ENCODE peak calls at places on chromosome 13, in nine cellular contexts. One of them, this sample, is unnamed.

GRCh38 chr13:40980466-40980865 is 38.6 kb downstream of the ELF1 start:
- DNase-seq in heart left ventricle: no peak
- DNase-seq in transverse colon: no peak
- DNase-seq in esophagus muscularis mucosa: no peak
- DNase-seq in prostate gland: no peak
- DNase-seq in body of pancreas: no peak
- DNase-seq in endothelial cell of umbilical vein: peak; percentile 46
- DNase-seq in A549: no peak
- DNase-seq in IMR-90: no peak
- DNase-seq in this sample: no peak

GRCh38 chr13:35127466-35127865 is 185.4 kb downstream of the NBEA start:
- DNase-seq in heart left ventricle: no peak
- DNase-seq in transverse colon: no peak
- DNase-seq in esophagus muscularis mucosa: no peak
- DNase-seq in prostate gland: no peak
- DNase-seq in body of pancreas: no peak
- DNase-seq in endothelial cell of umbilical vein: no peak
- DNase-seq in A549: no peak
- DNase-seq in IMR-90: no peak
- DNase-seq in this sample: no peak

GRCh38 chr13:75101997-75102720 is 379.8 kb downstream of the TBC1D4 start:
- DNase-seq in heart left ventricle: no peak
- DNase-seq in transverse colon: no peak
- DNase-seq in esophagus muscularis mucosa: no peak
- DNase-seq in prostate gland: no peak
- DNase-seq in body of pancreas: no peak
- DNase-seq in endothelial cell of umbilical vein: peak; percentile 6
- DNase-seq in A549: no peak
- DNase-seq in IMR-90: peak; percentile 6
- DNase-seq in this sample: no peak

GRCh38 chr13:58119351-58119750 is 487.8 kb downstream of the PCDH17 start:
- DNase-seq in heart left ventricle: no peak
- DNase-seq in transverse colon: no peak
- DNase-seq in esophagus muscularis mucosa: no peak
- DNase-seq in prostate gland: no peak
- DNase-seq in body of pancreas: no peak
- DNase-seq in endothelial cell of umbilical vein: no peak
- DNase-seq in A549: no peak
- DNase-seq in IMR-90: no peak
- DNase-seq in this sample: no peak

GRCh38 chr13:40668335-40668734 is 1.9 kb upstream of the FOXO1 start:
- DNase-seq in heart left ventricle: peak; percentile 50
- DNase-seq in transverse colon: peak; percentile 50
- DNase-seq in esophagus muscularis mucosa: peak; percentile 92
- DNase-seq in prostate gland: peak; percentile 12
- DNase-seq in body of pancreas: peak; percentile 20
- DNase-seq in endothelial cell of umbilical vein: peak; percentile 45
- DNase-seq in A549: peak; percentile 47
- DNase-seq in IMR-90: no peak
- DNase-seq in this sample: no peak

GRCh38 chr13:36515466-36515865 is 83.2 kb downstream of the CCNA1 start:
- DNase-seq in heart left ventricle: no peak
- DNase-seq in transverse colon: no peak
- DNase-seq in esophagus muscularis mucosa: no peak
- DNase-seq in prostate gland: no peak
- DNase-seq in body of pancreas: no peak
- DNase-seq in endothelial cell of umbilical vein: no peak
- DNase-seq in A549: no peak
- DNase-seq in IMR-90: no peak
- DNase-seq in this sample: no peak

GRCh38 chr13:32150794-32151193 is 119.2 kb downstream of the FRY start:
- DNase-seq in heart left ventricle: peak; percentile 74
- DNase-seq in transverse colon: peak; percentile 33
- DNase-seq in esophagus muscularis mucosa: no peak
- DNase-seq in prostate gland: no peak
- DNase-seq in body of pancreas: peak; percentile 30
- DNase-seq in endothelial cell of umbilical vein: no peak
- DNase-seq in A549: no peak
- DNase-seq in IMR-90: peak; percentile 54
- DNase-seq in this sample: no peak

GRCh38 chr13:90717451-90717936 is 630.0 kb upstream of the MIR17HG start:
- DNase-seq in heart left ventricle: no peak
- DNase-seq in transverse colon: no peak
- DNase-seq in esophagus muscularis mucosa: no peak
- DNase-seq in prostate gland: no peak
- DNase-seq in body of pancreas: peak; percentile 19
- DNase-seq in endothelial cell of umbilical vein: peak; percentile 19
- DNase-seq in A549: no peak
- DNase-seq in IMR-90: peak; percentile 10
- DNase-seq in this sample: no peak

GRCh38 chr13:80442613-80443012 is 101.7 kb upstream of the SPRY2 start:
- DNase-seq in heart left ventricle: no peak
- DNase-seq in transverse colon: no peak
- DNase-seq in esophagus muscularis mucosa: no peak
- DNase-seq in prostate gland: no peak
- DNase-seq in body of pancreas: no peak
- DNase-seq in endothelial cell of umbilical vein: no peak
- DNase-seq in A549: no peak
- DNase-seq in IMR-90: no peak
- DNase-seq in this sample: no peak

GRCh38 chr13:80441968-80442367 is 101.0 kb upstream of the SPRY2 start:
- DNase-seq in heart left ventricle: no peak
- DNase-seq in transverse colon: no peak
- DNase-seq in esophagus muscularis mucosa: no peak
- DNase-seq in prostate gland: no peak
- DNase-seq in body of pancreas: no peak
- DNase-seq in endothelial cell of umbilical vein: no peak
- DNase-seq in A549: no peak
- DNase-seq in IMR-90: no peak
- DNase-seq in this sample: no peak

GRCh38 chr13:80438521-80438920 is 97.6 kb upstream of the SPRY2 start:
- DNase-seq in heart left ventricle: no peak
- DNase-seq in transverse colon: no peak
- DNase-seq in esophagus muscularis mucosa: no peak
- DNase-seq in prostate gland: no peak
- DNase-seq in body of pancreas: no peak
- DNase-seq in endothelial cell of umbilical vein: no peak
- DNase-seq in A549: no peak
- DNase-seq in IMR-90: no peak
- DNase-seq in this sample: no peak

GRCh38 chr13:80436571-80437169 is 95.7 kb upstream of the SPRY2 start:
- DNase-seq in heart left ventricle: peak; percentile 41
- DNase-seq in transverse colon: no peak
- DNase-seq in esophagus muscularis mucosa: no peak
- DNase-seq in prostate gland: no peak
- DNase-seq in body of pancreas: no peak
- DNase-seq in endothelial cell of umbilical vein: no peak
- DNase-seq in A549: no peak
- DNase-seq in IMR-90: no peak
- DNase-seq in this sample: no peak

DNA sequence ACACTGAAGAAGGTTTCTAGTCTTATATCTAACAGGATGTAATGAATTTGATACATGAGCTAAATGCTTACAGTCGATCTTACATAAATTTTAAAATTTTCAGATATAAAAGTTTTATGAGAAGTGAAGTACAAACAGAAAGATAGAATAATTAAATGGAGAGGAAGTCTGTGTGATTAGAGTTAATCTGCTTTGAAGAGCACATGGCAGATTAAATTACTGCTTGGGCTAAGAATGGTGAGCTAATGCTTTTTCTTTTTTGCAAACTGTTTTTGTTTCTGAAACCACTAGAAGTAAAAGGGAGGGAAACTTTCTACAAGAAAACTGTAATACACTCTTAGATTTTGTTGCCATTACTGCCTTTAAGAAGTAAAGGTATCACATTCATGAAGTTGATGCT is 96.3 kb upstream of the SPRY2 start:
- DNase-seq in heart left ventricle: no peak
- DNase-seq in transverse colon: no peak
- DNase-seq in esophagus muscularis mucosa: no peak
- DNase-seq in prostate gland: no peak
- DNase-seq in body of pancreas: no peak
- DNase-seq in endothelial cell of umbilical vein: no peak
- DNase-seq in A549: no peak
- DNase-seq in IMR-90: no peak
- DNase-seq in this sample: no peak
- TF ChIP-seq POLR2A in heart left ventricle: no peak
- TF ChIP-seq POLR2A in transverse colon: no peak
- TF ChIP-seq POLR2A in esophagus muscularis mucosa: no peak
- TF ChIP-seq POLR2A in prostate gland: no peak
- TF ChIP-seq POLR2A in body of pancreas: no peak
- TF ChIP-seq POLR2A in endothelial cell of umbilical vein: no peak
- TF ChIP-seq POLR2A in A549: no peak
- TF ChIP-seq POLR2A in IMR-90: no peak
- TF ChIP-seq POLR2A in this sample: no peak

GRCh38 chr13:110618780-110619179 is 3.4 kb downstream of the NAXD start:
- DNase-seq in heart left ventricle: no peak
- DNase-seq in transverse colon: no peak
- DNase-seq in esophagus muscularis mucosa: no peak
- DNase-seq in prostate gland: no peak
- DNase-seq in body of pancreas: no peak
- DNase-seq in endothelial cell of umbilical vein: no peak
- DNase-seq in A549: no peak
- DNase-seq in IMR-90: no peak
- DNase-seq in this sample: no peak

GRCh38 chr13:110616103-110617101 is 1.1 kb downstream of the NAXD start:
- DNase-seq in heart left ventricle: no peak
- DNase-seq in transverse colon: peak; percentile 52
- DNase-seq in esophagus muscularis mucosa: no peak
- DNase-seq in prostate gland: no peak
- DNase-seq in body of pancreas: peak; percentile 69
- DNase-seq in endothelial cell of umbilical vein: peak; percentile 38
- DNase-seq in A549: peak; percentile 36
- DNase-seq in IMR-90: peak; percentile 72
- DNase-seq in this sample: no peak

GRCh38 chr13:110618167-110618566 is 2.8 kb downstream of the NAXD start:
- DNase-seq in heart left ventricle: no peak
- DNase-seq in transverse colon: no peak
- DNase-seq in esophagus muscularis mucosa: no peak
- DNase-seq in prostate gland: no peak
- DNase-seq in body of pancreas: no peak
- DNase-seq in endothelial cell of umbilical vein: no peak
- DNase-seq in A549: no peak
- DNase-seq in IMR-90: no peak
- DNase-seq in this sample: no peak

GRCh38 chr13:110617326-110618072 is 2.2 kb downstream of the NAXD start:
- DNase-seq in heart left ventricle: no peak
- DNase-seq in transverse colon: peak; percentile 59
- DNase-seq in esophagus muscularis mucosa: no peak
- DNase-seq in prostate gland: no peak
- DNase-seq in body of pancreas: peak; percentile 88
- DNase-seq in endothelial cell of umbilical vein: peak; percentile 88
- DNase-seq in A549: no peak
- DNase-seq in IMR-90: peak; percentile 97
- DNase-seq in this sample: no peak

DNA sequence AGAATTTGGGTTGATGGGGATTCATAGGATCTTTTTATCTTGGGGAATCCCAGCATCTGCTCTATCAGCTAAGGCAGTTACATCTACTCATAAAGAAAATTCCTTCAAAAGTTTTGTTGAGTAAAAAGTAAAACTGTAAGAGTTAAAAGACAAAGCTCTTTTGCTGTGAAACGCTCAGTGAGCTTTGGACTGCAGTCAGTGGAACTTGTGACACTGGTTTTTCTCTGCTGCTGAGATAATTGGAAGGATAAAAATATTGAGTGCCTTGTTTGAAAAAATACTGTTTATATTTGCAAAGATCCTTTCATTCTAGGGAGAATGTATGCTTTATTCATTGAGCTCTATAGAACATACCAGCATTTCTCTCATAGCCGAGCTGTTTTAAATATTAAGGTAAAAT is 5.3 kb downstream of the NAXD start:
- DNase-seq in heart left ventricle: no peak
- DNase-seq in transverse colon: no peak
- DNase-seq in esophagus muscularis mucosa: no peak
- DNase-seq in prostate gland: no peak
- DNase-seq in body of pancreas: no peak
- DNase-seq in endothelial cell of umbilical vein: no peak
- DNase-seq in A549: no peak
- DNase-seq in IMR-90: no peak
- DNase-seq in this sample: no peak
- TF ChIP-seq CTCF in heart left ventricle: no peak
- TF ChIP-seq CTCF in transverse colon: no peak
- TF ChIP-seq CTCF in esophagus muscularis mucosa: no peak
- TF ChIP-seq CTCF in prostate gland: no peak
- TF ChIP-seq CTCF in body of pancreas: no peak
- TF ChIP-seq CTCF in endothelial cell of umbilical vein: no peak
- TF ChIP-seq CTCF in A549: no peak
- TF ChIP-seq CTCF in IMR-90: no peak
- TF ChIP-seq CTCF in this sample: no peak

DNA sequence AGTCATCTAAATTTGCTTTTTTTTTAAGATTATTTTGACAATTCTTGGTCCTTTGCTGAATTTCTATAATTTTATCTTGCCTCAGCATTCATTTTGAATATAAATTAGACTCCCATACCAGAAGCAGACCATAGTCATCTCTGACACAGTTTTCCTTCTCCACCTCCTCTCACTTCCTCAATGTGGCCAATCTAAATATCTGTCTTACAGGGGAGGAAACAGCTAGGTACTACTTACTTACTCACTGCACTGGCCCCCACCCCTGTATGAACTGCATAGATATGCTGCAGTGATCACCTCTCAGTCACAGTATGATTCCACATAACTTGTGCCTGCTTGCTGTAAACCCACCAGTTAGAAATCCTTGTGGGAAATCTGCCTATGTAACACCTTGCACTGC is 665.6 kb downstream of the FGF9 start:
- DNase-seq in heart left ventricle: no peak
- DNase-seq in transverse colon: no peak
- DNase-seq in esophagus muscularis mucosa: no peak
- DNase-seq in prostate gland: no peak
- DNase-seq in body of pancreas: no peak
- DNase-seq in endothelial cell of umbilical vein: no peak
- DNase-seq in A549: no peak
- DNase-seq in IMR-90: no peak
- DNase-seq in this sample: no peak
- H3K9me3 ChIP-seq in heart left ventricle: no peaks in the 10 kb centered on the region
- H3K9me3 ChIP-seq in transverse colon: no peaks in the 10 kb centered on the region
- H3K9me3 ChIP-seq in esophagus muscularis mucosa: no peaks in the 10 kb centered on the region
- H3K9me3 ChIP-seq in prostate gland: no peaks in the 10 kb centered on the region
- H3K9me3 ChIP-seq in body of pancreas: no peaks in the 10 kb centered on the region
- H3K9me3 ChIP-seq in endothelial cell of umbilical vein: peaks cover 4% of the 10 kb centered on the region
- H3K9me3 ChIP-seq in A549: no peaks in the 10 kb centered on the region
- H3K9me3 ChIP-seq in IMR-90: no peaks in the 10 kb centered on the region
- H3K9me3 ChIP-seq in this sample: no peaks in the 10 kb centered on the region

GRCh38 chr13:95301947-95302386 is 716 bp upstream of the ABCC4 start:
- DNase-seq in heart left ventricle: no peak
- DNase-seq in transverse colon: no peak
- DNase-seq in esophagus muscularis mucosa: no peak
- DNase-seq in prostate gland: no peak
- DNase-seq in body of pancreas: no peak
- DNase-seq in endothelial cell of umbilical vein: no peak
- DNase-seq in A549: no peak
- DNase-seq in IMR-90: no peak
- DNase-seq in this sample: no peak

GRCh38 chr13:95304446-95304845 is 3.2 kb upstream of the ABCC4 start:
- DNase-seq in heart left ventricle: no peak
- DNase-seq in transverse colon: no peak
- DNase-seq in esophagus muscularis mucosa: no peak
- DNase-seq in prostate gland: no peak
- DNase-seq in body of pancreas: no peak
- DNase-seq in endothelial cell of umbilical vein: no peak
- DNase-seq in A549: no peak
- DNase-seq in IMR-90: no peak
- DNase-seq in this sample: no peak

DNA sequence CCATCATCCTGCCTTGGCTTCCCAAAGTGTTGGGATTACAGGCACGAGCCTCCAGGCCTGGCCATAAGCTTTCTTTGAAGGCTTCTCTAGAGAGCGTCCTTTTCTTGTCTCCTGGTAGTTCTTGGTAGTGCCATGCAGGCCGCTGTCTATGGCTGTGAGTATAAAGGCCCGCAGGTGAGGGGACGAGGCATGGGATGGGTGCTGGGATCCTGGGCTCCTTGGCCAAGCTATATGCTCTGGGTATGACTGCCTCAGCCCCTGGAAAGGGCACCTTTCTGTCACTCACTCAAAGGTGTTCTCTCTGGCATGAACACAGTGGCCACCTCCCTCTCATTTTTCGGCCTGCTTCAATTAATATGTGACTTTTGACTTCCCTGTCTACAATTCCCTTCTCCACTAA is 6.3 kb upstream of the ABCC4 start:
- DNase-seq in heart left ventricle: no peak
- DNase-seq in transverse colon: no peak
- DNase-seq in esophagus muscularis mucosa: no peak
- DNase-seq in prostate gland: no peak
- DNase-seq in body of pancreas: no peak
- DNase-seq in endothelial cell of umbilical vein: no peak
- DNase-seq in A549: no peak
- DNase-seq in IMR-90: no peak
- DNase-seq in this sample: no peak
- TF ChIP-seq POLR2A in heart left ventricle: no peak
- TF ChIP-seq POLR2A in transverse colon: no peak
- TF ChIP-seq POLR2A in esophagus muscularis mucosa: no peak
- TF ChIP-seq POLR2A in prostate gland: no peak
- TF ChIP-seq POLR2A in body of pancreas: no peak
- TF ChIP-seq POLR2A in endothelial cell of umbilical vein: no peak
- TF ChIP-seq POLR2A in A549: no peak
- TF ChIP-seq POLR2A in IMR-90: no peak
- TF ChIP-seq POLR2A in this sample: no peak